ENCODE peak calls at places on chromosomes 4 and X, in six cellular contexts. M is BJ, Z is NB4, H is cardiac muscle cell, K is GM06990, A is AG04450. V is an unnamed sample.

GRCh38 chrX:30196322-30196721 is 19.0 kb upstream of the MAGEB2 start:
- DNase-seq in M (no peak), Z (peak), H (peak), K (no peak), A (no peak), V (no peak)

GRCh38 chr4:73764513-73764912 is 24.1 kb downstream of the CXCL8 start:
- DNase-seq in M (no peak), Z (no peak), H (no peak), K (no peak), A (no peak), V (no peak)

GRCh38 chr4:141797966-141798365 is 161.6 kb downstream of the IL15 start:
- DNase-seq in M (no peak), Z (no peak), H (no peak), K (no peak), A (no peak), V (no peak)

GRCh38 chr4:170138580-170139194 is 48.9 kb upstream of the AADAT start:
- DNase-seq in M (peak), Z (peak), H (peak), K (peak), A (peak), V (peak)

GRCh38 chr4:4368821-4369580 is 17.9 kb upstream of the NSG1 start:
- DNase-seq in M (no peak), Z (no peak), H (no peak), K (no peak), A (no peak), V (no peak)

GRCh38 chr4:16196482-16197393 is 29.5 kb downstream of the TAPT1 start:
- DNase-seq in M (no peak), Z (peak), H (peak), K (no peak), A (no peak), V (peak)

GRCh38 chr4:41281038-41281634 is 24.4 kb downstream of the UCHL1 start:
- DNase-seq in M (no peak), Z (peak), H (peak), K (no peak), A (no peak), V (peak)

GRCh38 chrX:35726176-35726575 is 72.0 kb upstream of the MAGEB16 start:
- DNase-seq in M (no peak), Z (peak), H (peak), K (no peak), A (no peak), V (no peak)

GRCh38 chr4:150960818-150961217 is 54.3 kb downstream of the LRBA start:
- DNase-seq in M (no peak), Z (peak), H (no peak), K (peak), A (no peak), V (no peak)

GRCh38 chrX:12975999-12976558 is 1.2 kb downstream of the TMSB4X start:
- DNase-seq in M (no peak), Z (peak), H (peak), K (peak), A (no peak), V (no peak)

GRCh38 chr4:183180621-183181020 is 81.6 kb downstream of the WWC2 start:
- DNase-seq in M (no peak), Z (no peak), H (no peak), K (no peak), A (no peak), V (no peak)

GRCh38 chrX:18997916-18998315 is 14.0 kb upstream of the PHKA2 start:
- DNase-seq in M (no peak), Z (no peak), H (no peak), K (no peak), A (no peak), V (no peak)

GRCh38 chrX:152635941-152636340 is 1.8 kb upstream of the GABRQ start:
- DNase-seq in M (no peak), Z (peak), H (peak), K (no peak), A (peak), V (peak)

GRCh38 chrX:13091111-13091765 is 46.8 kb upstream of the FAM9C start:
- DNase-seq in M (no peak), Z (peak), H (no peak), K (no peak), A (no peak), V (no peak)

GRCh38 chr4:147589586-147589985 is 27.6 kb upstream of the TMEM184C start:
- DNase-seq in M (no peak), Z (no peak), H (no peak), K (no peak), A (no peak), V (no peak)

GRCh38 chrX:136577562-136577961 is 45.5 kb downstream of the VGLL1 start:
- DNase-seq in M (no peak), Z (peak), H (peak), K (no peak), A (peak), V (no peak)

GRCh38 chr4:21726255-21726815 is 222.2 kb downstream of the KCNIP4 start:
- DNase-seq in M (peak), Z (no peak), H (no peak), K (no peak), A (no peak), V (no peak)

GRCh38 chr4:81508786-81509574 is 37.3 kb upstream of the RASGEF1B start:
- DNase-seq in M (no peak), Z (peak), H (no peak), K (peak), A (no peak), V (no peak)

GRCh38 chr4:134622194-134622593 is 420.6 kb upstream of the PABPC4L start:
- DNase-seq in M (no peak), Z (no peak), H (no peak), K (no peak), A (no peak), V (no peak)

GRCh38 chr4:73726000-73726399 is 14.4 kb upstream of the CXCL8 start:
- DNase-seq in M (peak), Z (no peak), H (no peak), K (no peak), A (peak), V (peak)

DNA sequence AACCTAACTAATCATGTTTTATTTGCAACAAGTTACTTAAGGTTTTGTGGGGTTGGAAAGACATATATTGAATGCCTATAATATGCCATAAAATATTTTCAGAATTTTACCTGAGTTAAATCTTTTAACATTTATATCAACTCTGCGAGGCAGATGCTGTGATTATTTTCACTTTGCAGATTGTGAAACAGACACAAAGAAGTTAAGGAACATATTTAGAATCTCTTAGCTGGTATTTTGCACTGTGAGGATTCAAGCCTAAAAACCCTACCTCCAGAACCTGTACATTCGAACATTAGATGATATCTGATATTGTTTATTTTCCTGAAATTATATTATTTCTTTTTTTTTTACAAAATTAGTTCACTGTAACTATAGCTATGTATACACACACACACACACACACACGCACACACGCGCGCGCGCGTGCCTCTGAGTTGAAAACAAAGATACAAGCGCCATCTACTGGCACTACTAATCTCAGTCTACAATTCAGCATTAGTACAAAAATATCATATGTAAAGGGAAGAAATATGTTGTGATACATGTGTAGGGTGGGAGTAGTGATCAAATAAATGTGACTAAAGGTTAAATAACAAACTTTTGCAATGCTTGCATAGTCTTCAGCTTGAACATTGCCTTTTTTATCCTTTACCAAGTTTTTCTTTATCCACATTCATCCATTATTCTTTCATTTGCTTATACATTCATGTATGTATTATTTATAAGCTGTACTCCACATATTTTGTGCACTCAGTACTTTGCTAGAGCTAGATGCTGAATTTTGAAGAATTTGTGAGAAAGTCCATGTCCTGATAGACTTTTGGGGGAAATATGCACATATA is 61.5 kb downstream of the ANXA10 start:
- DNase-seq in M (no peak), Z (peak), H (peak), K (peak), A (peak), V (peak)
- H3K4me3 ChIP-seq in M (no peak), Z (no peak), H (no peak), K (peak), A (peak), V (peak)

GRCh38 chr4:13535118-13535517 is 9.2 kb downstream of the NKX3-2 start:
- DNase-seq in M (no peak), Z (no peak), H (no peak), K (no peak), A (no peak), V (no peak)

GRCh38 chr4:13536607-13537006 is 7.7 kb downstream of the NKX3-2 start:
- DNase-seq in M (no peak), Z (no peak), H (no peak), K (no peak), A (no peak), V (no peak)

GRCh38 chr4:13535708-13536361 is 8.5 kb downstream of the NKX3-2 start:
- DNase-seq in M (no peak), Z (peak), H (no peak), K (no peak), A (no peak), V (no peak)

GRCh38 chr4:13533670-13534343 is 10.5 kb downstream of the NKX3-2 start:
- DNase-seq in M (no peak), Z (no peak), H (no peak), K (no peak), A (no peak), V (no peak)

DNA sequence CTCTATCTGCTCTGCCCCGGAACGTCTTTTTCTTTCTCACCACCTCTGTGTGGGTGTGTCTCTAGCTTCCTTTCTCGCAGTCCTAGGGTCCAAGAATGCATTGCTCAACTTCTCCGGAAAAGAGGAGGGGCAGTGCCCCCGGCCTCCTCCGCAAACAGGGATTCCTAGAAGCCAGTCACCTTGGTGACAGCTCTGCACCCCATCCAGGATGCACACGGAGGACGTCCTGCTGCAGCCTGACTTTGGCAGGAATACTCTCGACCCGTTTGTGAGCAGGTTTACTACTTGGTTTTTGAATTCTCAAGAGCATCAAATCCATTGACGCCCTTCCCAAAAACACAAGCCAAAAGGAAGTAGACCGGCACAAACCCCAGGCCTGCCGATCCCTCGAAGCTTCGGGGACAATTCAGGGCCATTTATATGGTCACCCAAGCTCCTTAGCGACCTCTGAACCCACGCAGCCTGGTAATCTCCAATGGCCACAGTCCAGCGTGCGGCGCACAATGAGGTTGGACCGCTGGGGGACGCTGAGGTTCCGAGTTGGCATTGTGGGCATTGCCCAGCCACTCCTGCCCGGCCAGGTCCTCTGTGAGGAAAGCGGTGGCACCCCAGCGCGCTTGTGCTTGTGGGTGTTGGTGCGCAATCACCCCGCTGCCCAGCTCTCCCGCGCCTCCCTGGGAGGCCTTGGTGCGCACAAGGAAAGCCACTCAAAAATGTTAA is 9.8 kb downstream of the NKX3-2 start:
- DNase-seq in M (no peak), Z (peak), H (no peak), K (no peak), A (no peak), V (no peak)
- H3K4me3 ChIP-seq in M (no peak), Z (no peak), H (no peak), K (no peak), A (no peak), V (no peak)

GRCh38 chr4:123588631-123589223 is 192.1 kb downstream of the SPRY1 start:
- DNase-seq in M (no peak), Z (peak), H (no peak), K (peak), A (no peak), V (no peak)
- H3K4me3 ChIP-seq in M (no peak), Z (peak), H (no peak), K (peak), A (no peak), V (no peak)

DNA sequence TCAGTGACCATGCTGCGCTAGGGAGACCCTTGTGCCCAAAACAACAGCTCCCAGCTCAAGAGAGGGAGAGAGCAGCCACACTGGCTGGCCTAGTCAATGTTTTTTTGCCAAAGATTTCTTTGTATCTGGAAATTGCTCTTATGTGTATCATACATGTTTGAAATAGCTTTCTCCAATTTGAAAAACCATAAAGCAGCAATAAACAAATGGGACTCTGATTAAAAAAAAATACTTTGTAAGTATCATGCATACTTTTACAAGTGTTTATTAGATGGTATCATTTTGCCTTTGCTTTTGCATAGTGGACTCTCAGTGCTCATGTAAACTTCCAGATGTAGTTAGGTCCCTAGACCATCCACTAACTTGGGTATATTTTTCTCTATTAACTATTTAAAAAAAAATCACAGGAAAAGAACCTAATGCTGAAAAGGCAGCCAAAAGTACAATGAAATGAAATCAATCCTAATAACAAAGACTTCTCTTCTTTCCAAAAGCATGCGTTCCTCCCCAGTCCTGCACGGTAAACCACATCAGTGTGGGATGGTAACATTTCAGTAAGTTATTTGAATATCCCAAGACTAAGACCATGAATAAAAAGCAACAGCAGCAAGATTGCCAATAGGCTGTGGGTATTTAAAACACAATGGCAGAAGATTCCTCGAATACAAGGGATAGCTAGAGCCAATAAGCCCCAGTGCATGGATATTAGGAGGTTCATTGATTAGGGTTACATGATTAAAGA is 117.6 kb downstream of the PALLD start:
- DNase-seq in M (no peak), Z (no peak), H (no peak), K (no peak), A (no peak), V (no peak)
- H3K4me3 ChIP-seq in M (no peak), Z (no peak), H (no peak), K (no peak), A (no peak), V (no peak)

DNA sequence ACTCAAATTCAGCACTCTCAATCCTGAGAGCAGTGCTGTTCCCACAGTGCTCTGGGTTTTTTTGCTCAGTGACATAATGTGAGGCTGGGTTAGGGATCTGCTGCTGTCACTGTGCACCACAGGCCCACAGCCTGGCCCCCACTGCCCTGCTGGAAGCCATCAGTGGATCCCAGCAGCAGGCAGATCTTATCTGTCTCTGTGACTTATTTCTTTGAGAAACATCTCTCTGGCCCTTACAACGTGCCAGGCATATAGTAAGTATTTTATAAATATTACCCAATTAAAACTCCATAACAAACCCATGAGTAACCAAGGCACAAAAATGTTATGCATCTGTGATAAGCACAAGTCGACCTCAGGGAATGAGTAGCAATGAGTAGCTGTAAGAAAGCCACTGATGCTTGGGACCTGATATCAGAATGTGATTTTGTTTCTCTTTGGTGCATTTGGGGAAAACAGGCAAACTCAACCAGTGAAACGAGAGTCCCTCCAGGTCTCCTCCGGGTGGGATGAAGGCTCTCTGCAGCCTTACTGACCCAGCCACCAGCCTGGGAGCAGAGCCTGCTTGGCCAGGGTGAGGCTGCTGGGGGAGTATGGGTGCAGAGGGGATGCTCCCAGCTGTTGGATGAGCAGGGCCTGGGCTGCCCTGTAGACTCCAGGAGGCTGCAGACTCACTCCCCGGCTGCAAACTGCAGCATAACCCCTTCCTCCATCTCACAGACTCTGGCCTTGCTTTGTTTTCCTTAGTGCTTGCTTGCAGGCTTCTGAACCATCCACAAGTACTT is 172.7 kb upstream of the LNX1 start:
- DNase-seq in M (peak), Z (no peak), H (no peak), K (no peak), A (peak), V (no peak)
- H3K4me3 ChIP-seq in M (no peak), Z (no peak), H (no peak), K (no peak), A (peak), V (no peak)

DNA sequence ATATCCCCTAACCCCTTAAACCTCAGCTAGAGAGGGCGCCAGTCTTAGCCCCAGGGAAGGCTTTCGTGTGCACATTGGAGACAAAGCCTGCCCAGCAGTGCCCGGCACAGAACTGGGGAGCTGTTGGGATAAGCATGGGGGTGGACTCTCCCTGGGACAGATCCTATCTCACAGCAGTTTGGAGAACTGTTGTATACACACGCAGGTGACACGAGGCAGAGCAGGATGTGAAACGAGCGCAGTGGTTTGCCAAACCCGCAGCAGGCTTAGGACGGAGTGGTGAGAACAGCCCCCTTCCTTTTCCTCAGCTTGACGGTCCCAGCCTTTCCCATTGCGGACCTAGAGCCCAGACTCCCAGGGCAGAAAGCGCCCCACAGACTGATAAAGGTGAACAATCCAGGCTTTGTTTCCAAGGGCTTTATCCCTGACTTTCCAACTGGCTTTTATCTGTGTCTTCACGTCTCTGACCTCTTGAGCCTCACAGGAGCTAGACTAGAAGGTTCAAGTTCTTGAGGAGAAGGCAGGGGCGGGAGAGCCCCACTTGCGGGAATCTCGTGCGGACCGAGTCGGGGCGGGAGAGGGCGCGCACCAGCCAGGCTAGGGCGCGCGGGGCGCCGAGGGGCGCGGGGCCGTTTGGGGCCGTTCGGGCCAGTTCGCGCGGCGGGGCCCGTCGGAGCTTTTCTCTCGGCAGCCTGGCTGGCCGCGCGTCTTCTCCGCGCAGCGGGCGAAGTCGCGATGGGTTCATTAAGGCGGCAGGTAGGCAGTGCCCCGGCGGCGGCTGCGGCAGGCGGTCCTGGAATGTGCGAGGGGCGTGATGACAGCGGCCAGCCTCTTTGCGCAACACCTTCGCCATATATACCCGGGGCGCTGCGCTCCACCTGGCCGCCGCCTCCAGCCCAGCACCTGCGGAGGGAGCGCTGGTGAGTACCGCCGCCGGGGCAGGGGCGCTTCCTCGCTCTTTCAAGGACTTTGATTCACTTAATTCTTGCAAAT is at the start of gene SLC34A2:
- DNase-seq in M (no peak), Z (no peak), H (peak), K (peak), A (no peak), V (no peak)
- H3K4me3 ChIP-seq in M (no peak), Z (no peak), H (peak), K (no peak), A (no peak), V (peak)

GRCh38 chr4:108527729-108528128 is 92.6 kb upstream of the RPL34 start:
- DNase-seq in M (no peak), Z (no peak), H (no peak), K (no peak), A (no peak), V (no peak)
- H3K4me3 ChIP-seq in M (no peak), Z (no peak), H (no peak), K (no peak), A (no peak), V (no peak)